ENCODE peak calls at places on chromosomes 12 and 14, in ten cellular contexts. M is HCT116, F is stomach, U is spleen, N is H1, L is suprapubic skin, W is endothelial cell of umbilical vein, G is breast epithelium, O is GM12878, Y is K562. P is an unnamed sample.

GRCh38 chr12:131208425-131208824 is 254.7 kb downstream of the ADGRD1 start:
- DNase-seq in O (no peak), U (peak), G (no peak), W (no peak), M (no peak), N (no peak), L (no peak), Y (no peak), F (peak), P (no peak)

GRCh38 chr14:40053396-40053795 is 621.2 kb upstream of the FBXO33 start:
- DNase-seq in M (no peak), G (no peak), Y (no peak), L (no peak), W (no peak), N (no peak), U (no peak), O (no peak), F (no peak), P (no peak)

GRCh38 chr12:82486524-82487235 is 128.4 kb downstream of the METTL25 start:
- DNase-seq in N (no peak), L (no peak), W (peak), U (no peak), F (no peak), Y (no peak), G (no peak), M (peak), O (no peak), P (no peak)

GRCh38 chr14:103385994-103386491 is 828 bp downstream of the MARK3 start:
- DNase-seq in M (no peak), W (peak), Y (no peak), G (no peak), N (no peak), L (peak), F (peak), U (peak), O (no peak), P (peak)

GRCh38 chr12:55972906-55973597 is 826 bp upstream of the RAB5B start:
- DNase-seq in M (no peak), Y (no peak), N (no peak), F (no peak), G (no peak), L (no peak), W (no peak), U (no peak), O (no peak), P (no peak)

GRCh38 chr12:133233006-133233405 is 2.7 kb downstream of the ANHX start:
- DNase-seq in Y (no peak), W (no peak), N (no peak), F (no peak), O (no peak), U (no peak), M (no peak), G (no peak), L (no peak), P (no peak)

GRCh38 chr12:32603858-32604257 is 75.2 kb upstream of the DNM1L start:
- DNase-seq in M (no peak), G (no peak), O (peak), N (no peak), U (no peak), W (no peak), F (no peak), L (no peak), Y (no peak), P (no peak)

GRCh38 chr14:35051796-35052195 is 5.7 kb downstream of the FAM177A1 start:
- DNase-seq in M (no peak), Y (no peak), L (no peak), N (no peak), G (no peak), W (no peak), U (no peak), F (no peak), O (no peak), P (no peak)

GRCh38 chr12:42589465-42590323 is at the start of gene PRICKLE1:
- DNase-seq in F (peak), Y (peak), G (no peak), N (no peak), W (peak), L (peak), U (peak), O (no peak), M (no peak), P (peak)

GRCh38 chr12:92745874-92746553 is 43.2 kb downstream of the PLEKHG7 start:
- DNase-seq in G (no peak), Y (no peak), W (peak), O (no peak), U (no peak), L (peak), M (peak), F (peak), N (no peak), P (peak)

GRCh38 chr12:59657266-59657665 is 61.4 kb downstream of the SLC16A7 start:
- DNase-seq in Y (no peak), W (no peak), N (no peak), O (no peak), F (no peak), L (no peak), U (no peak), G (no peak), M (no peak), P (no peak)

GRCh38 chr12:50820177-50820576 is 22.5 kb upstream of the TMPRSS12 start:
- DNase-seq in G (no peak), W (no peak), L (no peak), U (no peak), F (no peak), M (no peak), N (no peak), O (no peak), Y (no peak), P (no peak)

GRCh38 chr14:64217747-64218146 is 76.4 kb downstream of the ESR2 start:
- DNase-seq in F (no peak), O (no peak), L (no peak), G (no peak), M (no peak), Y (no peak), U (no peak), N (no peak), W (no peak), P (no peak)

GRCh38 chr14:24172871-24173281 is 996 bp downstream of the REC8 start:
- DNase-seq in U (no peak), W (no peak), G (no peak), O (no peak), F (no peak), M (no peak), L (peak), Y (no peak), N (no peak), P (no peak)
- TF ChIP-seq POLR2A in U (no peak), W (no peak), G (no peak), O (peak), F (no peak), M (no peak), L (no peak), Y (no peak), N (no peak), P (no peak)

GRCh38 chr14:22429546-22429945 is 159.5 kb downstream of the DAD1 start:
- DNase-seq in G (no peak), W (no peak), L (no peak), U (no peak), Y (no peak), M (no peak), F (no peak), O (no peak), N (no peak), P (no peak)

GRCh38 chr14:22433059-22433458 is 156.0 kb downstream of the DAD1 start:
- DNase-seq in N (no peak), U (no peak), W (no peak), M (no peak), O (no peak), Y (no peak), G (no peak), L (no peak), F (no peak), P (no peak)

GRCh38 chr14:22434901-22435565 is 154.0 kb downstream of the DAD1 start:
- DNase-seq in O (no peak), G (no peak), M (no peak), Y (no peak), W (no peak), L (no peak), U (no peak), F (no peak), N (no peak), P (no peak)

GRCh38 chr14:22434030-22434429 is 155.0 kb downstream of the DAD1 start:
- DNase-seq in M (no peak), U (no peak), N (no peak), F (no peak), L (no peak), G (no peak), W (no peak), O (no peak), Y (peak), P (no peak)

DNA sequence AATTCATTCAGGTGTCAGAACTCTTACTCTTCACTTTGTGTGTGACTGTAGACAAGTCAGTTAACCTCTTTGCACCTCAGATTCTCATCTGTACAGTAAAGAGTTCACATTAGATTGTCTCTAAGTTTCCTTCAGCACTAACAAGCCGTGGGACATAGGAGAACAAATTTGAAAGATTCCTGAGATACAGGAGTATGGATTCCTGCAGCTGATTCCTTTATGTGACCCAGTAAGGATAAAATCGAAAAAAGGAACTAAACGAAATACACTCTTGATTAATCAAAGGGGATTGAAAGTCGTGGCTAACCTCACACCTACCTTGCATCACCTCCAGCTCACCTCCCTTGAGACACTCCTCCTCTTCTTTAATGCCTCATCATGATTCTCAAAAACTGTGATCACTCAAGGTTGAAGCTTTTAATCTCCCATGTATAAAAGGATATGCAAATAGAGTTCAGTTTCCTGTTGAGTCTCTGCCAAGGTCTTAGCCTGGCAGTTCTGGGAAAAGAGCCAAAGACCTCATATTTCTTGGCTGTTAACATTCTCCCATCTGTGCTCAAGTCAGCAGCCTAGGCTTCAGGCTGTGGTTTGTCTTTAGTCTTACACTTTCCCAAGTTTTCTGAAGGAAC is 156.6 kb downstream of the DAD1 start:
- DNase-seq in O (no peak), G (no peak), M (peak), Y (no peak), L (no peak), N (no peak), W (peak), F (peak), U (no peak), P (no peak)
- TF ChIP-seq POLR2AphosphoS5 in O (no peak), G (no peak), M (no peak), Y (no peak), L (no peak), N (no peak), W (peak), F (peak), U (no peak), P (peak)

DNA sequence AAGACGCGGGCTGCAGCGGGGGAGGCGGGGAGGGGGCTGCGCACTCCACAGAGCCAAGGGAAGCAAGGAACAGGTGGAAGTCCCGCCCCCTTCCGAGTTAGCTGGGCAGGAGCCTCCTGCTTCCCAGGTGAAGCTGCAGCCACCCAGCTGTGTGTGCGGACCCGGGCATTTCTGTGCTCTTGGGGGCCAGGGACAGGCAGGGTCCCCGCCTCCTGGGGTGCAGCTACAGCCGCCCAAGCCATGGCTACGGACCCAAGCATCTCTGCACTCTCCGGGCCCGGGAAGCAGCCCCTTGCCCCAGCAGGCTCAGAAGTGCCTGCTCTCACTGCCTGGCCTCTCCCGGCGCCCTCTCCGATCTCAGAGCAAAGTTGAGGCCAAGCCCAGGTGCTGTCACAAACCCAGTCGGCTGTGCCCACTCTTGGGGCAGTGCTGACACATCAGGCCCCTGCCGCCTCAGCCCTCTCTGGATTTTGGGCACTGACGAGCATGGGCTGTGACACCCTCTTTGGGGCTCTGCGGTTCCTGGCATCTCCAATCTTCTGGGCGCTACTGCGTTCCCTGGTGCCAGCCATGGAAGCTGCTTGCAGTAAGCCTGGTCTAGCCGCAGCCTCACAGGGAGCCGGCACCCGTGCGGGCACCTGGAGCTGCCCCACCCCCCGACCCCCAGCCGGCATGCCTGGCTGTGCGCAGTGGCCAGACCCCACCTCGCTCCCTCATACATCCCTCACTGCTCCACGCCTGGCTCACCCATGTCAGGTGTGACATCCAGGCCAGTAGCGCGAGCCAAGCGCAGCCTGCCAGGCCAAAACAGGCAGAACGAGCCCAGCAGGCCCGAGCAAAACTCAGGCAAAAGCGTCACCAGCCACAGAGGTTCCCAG is 8.5 kb upstream of the MGAT4C start:
- DNase-seq in M (no peak), L (peak), G (peak), O (no peak), U (peak), Y (no peak), W (no peak), F (peak), N (peak), P (peak)
- TF ChIP-seq POLR2A in M (no peak), L (no peak), G (no peak), O (no peak), U (no peak), Y (no peak), W (no peak), F (no peak), N (no peak), P (no peak)

DNA sequence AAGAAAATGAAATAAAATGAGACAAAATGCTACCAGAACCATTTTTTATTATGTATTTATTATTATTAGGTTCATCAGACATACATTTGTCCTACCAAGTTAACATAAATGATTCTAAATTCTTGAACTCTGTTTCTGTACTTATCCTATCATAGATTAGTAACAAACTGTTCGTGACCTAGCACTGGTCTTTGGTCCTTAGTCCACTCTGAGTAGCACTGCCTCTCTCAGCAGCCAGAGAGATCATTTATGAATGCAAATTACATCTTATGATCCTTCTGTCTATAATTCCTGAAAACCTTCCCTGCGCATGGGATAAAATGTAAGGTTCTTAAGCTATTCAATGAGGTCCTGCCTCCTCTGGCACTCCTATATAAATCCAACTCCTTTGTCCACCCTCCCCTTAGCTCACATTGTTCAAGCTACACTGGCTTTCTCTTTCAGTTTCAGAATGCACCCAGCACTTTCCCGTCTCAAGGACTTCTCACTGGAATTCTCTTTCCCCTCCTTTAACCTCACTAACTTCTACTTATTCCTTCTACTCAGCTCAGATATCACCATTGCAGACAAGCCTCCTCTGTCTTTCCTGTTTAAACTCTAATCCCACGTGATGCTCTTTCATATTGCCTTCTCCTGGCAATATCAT is 17.1 kb downstream of the PDZRN4 start:
- DNase-seq in U (no peak), G (no peak), M (no peak), F (no peak), O (no peak), N (no peak), W (peak), Y (no peak), L (no peak), P (no peak)
- TF ChIP-seq POLR2AphosphoS5 in U (no peak), G (no peak), M (no peak), F (no peak), O (no peak), N (no peak), W (no peak), Y (no peak), L (no peak), P (peak)

DNA sequence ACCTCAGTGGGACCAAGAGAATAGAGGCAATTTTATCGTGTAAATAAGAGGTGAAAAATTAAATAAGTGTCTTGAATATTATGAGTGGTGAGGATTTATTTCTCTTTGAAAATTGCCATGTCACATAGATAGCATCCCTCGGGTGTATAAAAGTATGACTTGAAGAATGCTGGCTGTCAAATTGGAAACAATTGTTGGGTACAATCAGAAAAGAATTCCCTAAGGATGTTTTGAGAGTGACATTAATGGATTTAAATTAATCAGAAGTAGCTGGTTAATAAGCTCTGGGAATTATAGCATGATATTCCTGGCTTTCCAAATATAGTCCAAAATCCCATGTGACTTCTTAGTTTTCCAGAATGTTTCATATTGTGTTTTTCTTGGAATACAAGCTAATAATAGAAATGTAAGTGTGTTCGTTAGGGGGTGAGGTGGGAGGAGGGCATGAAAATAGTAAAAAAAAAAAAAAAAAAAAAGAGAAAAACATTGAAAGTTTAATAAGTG is 196.5 kb downstream of the ANO4 start:
- DNase-seq in L (no peak), N (no peak), M (no peak), F (no peak), G (no peak), Y (no peak), U (no peak), O (no peak), W (no peak), P (no peak)
- TF ChIP-seq POLR2A in L (no peak), N (no peak), M (no peak), F (no peak), G (no peak), Y (no peak), U (no peak), O (no peak), W (no peak), P (no peak)

GRCh38 chr14:104394606-104394910 is 185.0 kb upstream of the C14orf180 start:
- DNase-seq in W (no peak), N (no peak), M (no peak), L (peak), O (no peak), G (no peak), U (peak), F (no peak), Y (no peak), P (no peak)

GRCh38 chr14:104393898-104394605 is 185.5 kb upstream of the C14orf180 start:
- DNase-seq in F (peak), M (no peak), Y (no peak), L (peak), W (peak), N (no peak), O (no peak), G (no peak), U (peak), P (peak)

GRCh38 chr14:104392001-104392395 is 187.6 kb upstream of the C14orf180 start:
- DNase-seq in L (peak), W (no peak), G (no peak), O (no peak), Y (no peak), F (no peak), M (no peak), U (peak), N (no peak), P (peak)

GRCh38 chr14:104392396-104393198 is 187.0 kb upstream of the C14orf180 start:
- DNase-seq in W (no peak), Y (no peak), U (peak), N (no peak), M (no peak), G (no peak), F (no peak), O (no peak), L (peak), P (no peak)

DNA sequence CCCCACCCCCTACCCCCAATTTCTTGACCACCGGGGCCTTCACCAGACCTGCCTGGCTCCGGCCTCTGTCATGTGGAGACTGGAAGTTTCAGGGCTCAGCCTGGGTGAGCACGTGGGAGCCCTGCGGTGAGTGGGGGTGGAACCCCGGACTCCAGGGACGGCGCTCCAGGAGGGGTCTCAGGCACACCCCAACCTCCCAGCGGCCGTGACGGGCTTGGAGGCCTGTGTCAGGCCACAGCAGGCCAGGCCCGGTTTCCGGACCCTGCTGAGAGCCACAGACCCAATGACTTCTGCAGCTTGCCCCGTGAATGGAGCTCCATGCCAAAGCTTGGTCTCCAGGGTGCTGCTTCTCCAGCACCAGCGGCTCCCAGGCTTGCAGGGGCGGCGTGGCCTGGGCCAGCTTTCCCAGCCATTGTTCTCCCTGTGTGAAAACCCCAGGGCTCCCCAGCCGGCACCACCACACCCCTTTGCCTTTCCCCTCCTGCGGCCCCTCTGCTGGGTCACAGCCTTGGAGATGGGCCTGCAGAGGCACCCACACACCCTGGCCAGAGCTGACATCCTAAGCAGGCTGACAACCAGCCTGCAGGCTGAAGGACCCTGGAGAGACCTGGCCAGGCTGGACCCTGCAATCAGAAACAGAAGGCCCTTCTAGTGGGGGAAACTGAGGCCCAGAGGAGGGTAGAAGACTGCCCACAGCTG is 186.2 kb upstream of the C14orf180 start:
- DNase-seq in N (no peak), M (no peak), O (no peak), G (no peak), Y (no peak), L (peak), U (peak), F (peak), W (no peak), P (peak)
- TF ChIP-seq POLR2AphosphoS5 in N (no peak), M (no peak), O (no peak), G (no peak), Y (no peak), L (no peak), U (no peak), F (no peak), W (no peak), P (no peak)